ENCODE peak calls at places on chromosomes 5 and 9, in seven cellular contexts. One of them, this sample, is unnamed.

GRCh38 chr5:175448276-175448675 is 4.3 kb upstream of the DRD1 start:
- DNase-seq in NCI-H748 treated with DMSO at 0.1 percent for 48 hours: peak; percentile 14
- DNase-seq in NT2/D1: no peak
- DNase-seq in renal cortical epithelial cell: no peak
- DNase-seq in HS-27A: no peak
- DNase-seq in hypothalamus: no peak
- DNase-seq in neuronal stem cell: no peak
- DNase-seq in this sample: no peak

GRCh38 chr9:117169089-117169488 is 245.8 kb downstream of the ASTN2 start:
- DNase-seq in NCI-H748 treated with DMSO at 0.1 percent for 48 hours: no peak
- DNase-seq in NT2/D1: no peak
- DNase-seq in renal cortical epithelial cell: no peak
- DNase-seq in HS-27A: no peak
- DNase-seq in hypothalamus: no peak
- DNase-seq in neuronal stem cell: no peak
- DNase-seq in this sample: no peak

GRCh38 chr5:115069087-115069968 is 100.4 kb downstream of the TRIM36 start:
- DNase-seq in NCI-H748 treated with DMSO at 0.1 percent for 48 hours: peak; percentile 32
- DNase-seq in NT2/D1: peak; percentile 30
- DNase-seq in renal cortical epithelial cell: peak; percentile 51
- DNase-seq in HS-27A: no peak
- DNase-seq in hypothalamus: peak; percentile 2
- DNase-seq in neuronal stem cell: peak; percentile 59
- DNase-seq in this sample: no peak

GRCh38 chr9:11792870-11793269 is 900.3 kb upstream of the TYRP1 start:
- DNase-seq in NCI-H748 treated with DMSO at 0.1 percent for 48 hours: no peak
- DNase-seq in NT2/D1: no peak
- DNase-seq in renal cortical epithelial cell: no peak
- DNase-seq in HS-27A: no peak
- DNase-seq in hypothalamus: no peak
- DNase-seq in neuronal stem cell: no peak
- DNase-seq in this sample: no peak

GRCh38 chr9:126375386-126375785 is 48.8 kb downstream of the MVB12B start:
- DNase-seq in NCI-H748 treated with DMSO at 0.1 percent for 48 hours: no peak
- DNase-seq in NT2/D1: no peak
- DNase-seq in renal cortical epithelial cell: no peak
- DNase-seq in HS-27A: no peak
- DNase-seq in hypothalamus: no peak
- DNase-seq in neuronal stem cell: no peak
- DNase-seq in this sample: no peak

GRCh38 chr5:172348084-172348483 is 64.5 kb upstream of the UBTD2 start:
- DNase-seq in NCI-H748 treated with DMSO at 0.1 percent for 48 hours: no peak
- DNase-seq in NT2/D1: no peak
- DNase-seq in renal cortical epithelial cell: no peak
- DNase-seq in HS-27A: no peak
- DNase-seq in hypothalamus: no peak
- DNase-seq in neuronal stem cell: no peak
- DNase-seq in this sample: no peak

GRCh38 chr5:151684690-151685361 is 1.9 kb downstream of the SPARC start:
- DNase-seq in NCI-H748 treated with DMSO at 0.1 percent for 48 hours: no peak
- DNase-seq in NT2/D1: peak; percentile 92
- DNase-seq in renal cortical epithelial cell: peak; percentile 89
- DNase-seq in HS-27A: peak; percentile 66
- DNase-seq in hypothalamus: no peak
- DNase-seq in neuronal stem cell: peak; percentile 86
- DNase-seq in this sample: peak; percentile 87

GRCh38 chr5:141840826-141841360 is 37.3 kb downstream of the PCDH1 start:
- DNase-seq in NCI-H748 treated with DMSO at 0.1 percent for 48 hours: no peak
- DNase-seq in NT2/D1: no peak
- DNase-seq in renal cortical epithelial cell: no peak
- DNase-seq in HS-27A: no peak
- DNase-seq in hypothalamus: no peak
- DNase-seq in neuronal stem cell: no peak
- DNase-seq in this sample: no peak

GRCh38 chr5:1297243-1297642 is 2.4 kb upstream of the TERT start:
- DNase-seq in NCI-H748 treated with DMSO at 0.1 percent for 48 hours: no peak
- DNase-seq in NT2/D1: no peak
- DNase-seq in renal cortical epithelial cell: no peak
- DNase-seq in HS-27A: no peak
- DNase-seq in hypothalamus: no peak
- DNase-seq in neuronal stem cell: no peak
- DNase-seq in this sample: peak; percentile 29

GRCh38 chr5:43769576-43770352 is 166.8 kb downstream of the NNT start:
- DNase-seq in NCI-H748 treated with DMSO at 0.1 percent for 48 hours: no peak
- DNase-seq in NT2/D1: no peak
- DNase-seq in renal cortical epithelial cell: no peak
- DNase-seq in HS-27A: no peak
- DNase-seq in hypothalamus: no peak
- DNase-seq in neuronal stem cell: no peak
- DNase-seq in this sample: no peak

GRCh38 chr5:61790007-61790406 is 457.9 kb downstream of the ZSWIM6 start:
- DNase-seq in NCI-H748 treated with DMSO at 0.1 percent for 48 hours: no peak
- DNase-seq in NT2/D1: no peak
- DNase-seq in renal cortical epithelial cell: no peak
- DNase-seq in HS-27A: no peak
- DNase-seq in hypothalamus: no peak
- DNase-seq in neuronal stem cell: no peak
- DNase-seq in this sample: no peak

GRCh38 chr9:4680178-4680535 is 788 bp downstream of the CDC37L1 start:
- DNase-seq in NCI-H748 treated with DMSO at 0.1 percent for 48 hours: no peak
- DNase-seq in NT2/D1: no peak
- DNase-seq in renal cortical epithelial cell: peak; percentile 16
- DNase-seq in HS-27A: no peak
- DNase-seq in hypothalamus: no peak
- DNase-seq in neuronal stem cell: no peak
- DNase-seq in this sample: no peak

GRCh38 chr9:76181781-76182180 is 212.4 kb downstream of the RFK start:
- DNase-seq in NCI-H748 treated with DMSO at 0.1 percent for 48 hours: no peak
- DNase-seq in NT2/D1: no peak
- DNase-seq in renal cortical epithelial cell: peak; percentile 5
- DNase-seq in HS-27A: no peak
- DNase-seq in hypothalamus: no peak
- DNase-seq in neuronal stem cell: no peak
- DNase-seq in this sample: no peak

GRCh38 chr9:77946969-77947368 is 84.6 kb downstream of the GNAQ start:
- DNase-seq in NCI-H748 treated with DMSO at 0.1 percent for 48 hours: no peak
- DNase-seq in NT2/D1: no peak
- DNase-seq in renal cortical epithelial cell: no peak
- DNase-seq in HS-27A: no peak
- DNase-seq in hypothalamus: no peak
- DNase-seq in neuronal stem cell: no peak
- DNase-seq in this sample: no peak

GRCh38 chr5:156375895-156376495 is 49.0 kb downstream of the SGCD start:
- DNase-seq in NCI-H748 treated with DMSO at 0.1 percent for 48 hours: no peak
- DNase-seq in NT2/D1: no peak
- DNase-seq in renal cortical epithelial cell: no peak
- DNase-seq in HS-27A: no peak
- DNase-seq in hypothalamus: no peak
- DNase-seq in neuronal stem cell: no peak
- DNase-seq in this sample: no peak

GRCh38 chr5:119578937-119579336 is 50.4 kb upstream of the FAM170A start:
- DNase-seq in NCI-H748 treated with DMSO at 0.1 percent for 48 hours: peak; percentile 37
- DNase-seq in NT2/D1: peak; percentile 28
- DNase-seq in renal cortical epithelial cell: peak; percentile 29
- DNase-seq in HS-27A: peak; percentile 15
- DNase-seq in hypothalamus: no peak
- DNase-seq in neuronal stem cell: no peak
- DNase-seq in this sample: no peak

GRCh38 chr5:109479260-109479860 is 69.6 kb upstream of the PJA2 start:
- DNase-seq in NCI-H748 treated with DMSO at 0.1 percent for 48 hours: no peak
- DNase-seq in NT2/D1: no peak
- DNase-seq in renal cortical epithelial cell: peak; percentile 36
- DNase-seq in HS-27A: no peak
- DNase-seq in hypothalamus: no peak
- DNase-seq in neuronal stem cell: no peak
- DNase-seq in this sample: no peak

GRCh38 chr9:91647371-91647770 is 223.7 kb upstream of the NFIL3 start:
- DNase-seq in NCI-H748 treated with DMSO at 0.1 percent for 48 hours: no peak
- DNase-seq in NT2/D1: no peak
- DNase-seq in renal cortical epithelial cell: no peak
- DNase-seq in HS-27A: no peak
- DNase-seq in hypothalamus: no peak
- DNase-seq in neuronal stem cell: no peak
- DNase-seq in this sample: no peak

GRCh38 chr9:37987467-37987981 is 81.5 kb downstream of the SHB start:
- DNase-seq in NCI-H748 treated with DMSO at 0.1 percent for 48 hours: no peak
- DNase-seq in NT2/D1: no peak
- DNase-seq in renal cortical epithelial cell: no peak
- DNase-seq in HS-27A: no peak
- DNase-seq in hypothalamus: peak; percentile 33
- DNase-seq in neuronal stem cell: no peak
- DNase-seq in this sample: no peak

GRCh38 chr9:69195681-69196080 is 21.6 kb downstream of the TJP2 start:
- DNase-seq in NCI-H748 treated with DMSO at 0.1 percent for 48 hours: no peak
- DNase-seq in NT2/D1: no peak
- DNase-seq in renal cortical epithelial cell: no peak
- DNase-seq in HS-27A: no peak
- DNase-seq in hypothalamus: peak; percentile 15
- DNase-seq in neuronal stem cell: no peak
- DNase-seq in this sample: no peak

GRCh38 chr5:57764479-57765089 is 282.0 kb upstream of the ACTBL2 start:
- DNase-seq in NCI-H748 treated with DMSO at 0.1 percent for 48 hours: no peak
- DNase-seq in NT2/D1: no peak
- DNase-seq in renal cortical epithelial cell: no peak
- DNase-seq in HS-27A: no peak
- DNase-seq in hypothalamus: no peak
- DNase-seq in neuronal stem cell: no peak
- DNase-seq in this sample: no peak

GRCh38 chr5:97547999-97548797 is 365.2 kb upstream of the RIOK2 start:
- DNase-seq in NCI-H748 treated with DMSO at 0.1 percent for 48 hours: no peak
- DNase-seq in NT2/D1: no peak
- DNase-seq in renal cortical epithelial cell: peak; percentile 12
- DNase-seq in HS-27A: no peak
- DNase-seq in hypothalamus: no peak
- DNase-seq in neuronal stem cell: no peak
- DNase-seq in this sample: no peak

GRCh38 chr5:180640765-180641565 is 8.4 kb downstream of the FLT4 start:
- DNase-seq in NCI-H748 treated with DMSO at 0.1 percent for 48 hours: no peak
- DNase-seq in NT2/D1: no peak
- DNase-seq in renal cortical epithelial cell: no peak
- DNase-seq in HS-27A: no peak
- DNase-seq in hypothalamus: no peak
- DNase-seq in neuronal stem cell: no peak
- DNase-seq in this sample: no peak

GRCh38 chr5:1874348-1874747 is 8.4 kb downstream of the IRX4 start:
- DNase-seq in NCI-H748 treated with DMSO at 0.1 percent for 48 hours: peak; percentile 62
- DNase-seq in NT2/D1: no peak
- DNase-seq in renal cortical epithelial cell: no peak
- DNase-seq in HS-27A: no peak
- DNase-seq in hypothalamus: no peak
- DNase-seq in neuronal stem cell: no peak
- DNase-seq in this sample: no peak

GRCh38 chr5:138626333-138626944 is 51.2 kb upstream of the HSPA9 start:
- DNase-seq in NCI-H748 treated with DMSO at 0.1 percent for 48 hours: no peak
- DNase-seq in NT2/D1: no peak
- DNase-seq in renal cortical epithelial cell: no peak
- DNase-seq in HS-27A: no peak
- DNase-seq in hypothalamus: no peak
- DNase-seq in neuronal stem cell: no peak
- DNase-seq in this sample: no peak

GRCh38 chr5:133510634-133511262 is 101.6 kb downstream of the FSTL4 start:
- DNase-seq in NCI-H748 treated with DMSO at 0.1 percent for 48 hours: no peak
- DNase-seq in NT2/D1: no peak
- DNase-seq in renal cortical epithelial cell: no peak
- DNase-seq in HS-27A: no peak
- DNase-seq in hypothalamus: no peak
- DNase-seq in neuronal stem cell: no peak
- DNase-seq in this sample: no peak

GRCh38 chr5:157497875-157498611 is 38.0 kb downstream of the NIPAL4 start:
- DNase-seq in NCI-H748 treated with DMSO at 0.1 percent for 48 hours: no peak
- DNase-seq in NT2/D1: no peak
- DNase-seq in renal cortical epithelial cell: no peak
- DNase-seq in HS-27A: no peak
- DNase-seq in hypothalamus: no peak
- DNase-seq in neuronal stem cell: no peak
- DNase-seq in this sample: no peak

GRCh38 chr5:149426931-149427330 is 47.8 kb upstream of the IL17B start:
- DNase-seq in NCI-H748 treated with DMSO at 0.1 percent for 48 hours: no peak
- DNase-seq in NT2/D1: no peak
- DNase-seq in renal cortical epithelial cell: peak; percentile 54
- DNase-seq in HS-27A: no peak
- DNase-seq in hypothalamus: no peak
- DNase-seq in neuronal stem cell: no peak
- DNase-seq in this sample: no peak

GRCh38 chr5:112533315-112533867 is 114.3 kb upstream of the EPB41L4A start:
- DNase-seq in NCI-H748 treated with DMSO at 0.1 percent for 48 hours: no peak
- DNase-seq in NT2/D1: peak; percentile 33
- DNase-seq in renal cortical epithelial cell: peak; percentile 91
- DNase-seq in HS-27A: no peak
- DNase-seq in hypothalamus: no peak
- DNase-seq in neuronal stem cell: no peak
- DNase-seq in this sample: no peak

GRCh38 chr9:113690055-113690740 is 185.9 kb upstream of the ZNF618 start:
- DNase-seq in NCI-H748 treated with DMSO at 0.1 percent for 48 hours: no peak
- DNase-seq in NT2/D1: no peak
- DNase-seq in renal cortical epithelial cell: no peak
- DNase-seq in HS-27A: no peak
- DNase-seq in hypothalamus: no peak
- DNase-seq in neuronal stem cell: no peak
- DNase-seq in this sample: no peak

GRCh38 chr9:22446950-22447606 is 454 bp downstream of the DMRTA1 start:
- DNase-seq in NCI-H748 treated with DMSO at 0.1 percent for 48 hours: peak; percentile 46
- DNase-seq in NT2/D1: peak; percentile 52
- DNase-seq in renal cortical epithelial cell: peak; percentile 36
- DNase-seq in HS-27A: peak; percentile 31
- DNase-seq in hypothalamus: peak; percentile 57
- DNase-seq in neuronal stem cell: peak; percentile 74
- DNase-seq in this sample: peak; percentile 80

GRCh38 chr5:68932830-68933434 is 160.9 kb upstream of the SLC30A5 start:
- DNase-seq in NCI-H748 treated with DMSO at 0.1 percent for 48 hours: no peak
- DNase-seq in NT2/D1: no peak
- DNase-seq in renal cortical epithelial cell: no peak
- DNase-seq in HS-27A: no peak
- DNase-seq in hypothalamus: no peak
- DNase-seq in neuronal stem cell: peak; percentile 38
- DNase-seq in this sample: no peak

GRCh38 chr5:7869474-7870136 is 657 bp downstream of the MTRR start:
- DNase-seq in NCI-H748 treated with DMSO at 0.1 percent for 48 hours: peak; percentile 22
- DNase-seq in NT2/D1: no peak
- DNase-seq in renal cortical epithelial cell: no peak
- DNase-seq in HS-27A: no peak
- DNase-seq in hypothalamus: no peak
- DNase-seq in neuronal stem cell: no peak
- DNase-seq in this sample: no peak

GRCh38 chr9:137411670-137412380 is 11.1 kb downstream of the EXD3 start:
- DNase-seq in NCI-H748 treated with DMSO at 0.1 percent for 48 hours: no peak
- DNase-seq in NT2/D1: no peak
- DNase-seq in renal cortical epithelial cell: peak; percentile 90
- DNase-seq in HS-27A: peak; percentile 53
- DNase-seq in hypothalamus: no peak
- DNase-seq in neuronal stem cell: no peak
- DNase-seq in this sample: no peak

GRCh38 chr5:16957305-16958165 is 21.4 kb upstream of the MYO10 start:
- DNase-seq in NCI-H748 treated with DMSO at 0.1 percent for 48 hours: no peak
- DNase-seq in NT2/D1: no peak
- DNase-seq in renal cortical epithelial cell: peak; percentile 86
- DNase-seq in HS-27A: peak; percentile 82
- DNase-seq in hypothalamus: no peak
- DNase-seq in neuronal stem cell: no peak
- DNase-seq in this sample: no peak